ENCODE peak calls at places on chromosomes 12 and 14, in eight cellular contexts. S is neural progenitor cell; D is vagina; V is adipocyte; Z is left ventricle myocardium inferior; K is naive thymus-derived CD4-positive, alpha-beta T cell; X is aorta; F is left lung. Y is an unnamed sample. For H3K36me3, the result is how much of the 10 kb centered on the place peaks cover.

GRCh38 chr14:49892301-49892635 is 614 bp upstream of the ARF6 start:
- DNase-seq in Z (no peak), X (no peak), D (no peak), V (peak), S (no peak), K (no peak), F (no peak), Y (no peak)

GRCh38 chr14:29906256-29906885 is 21.3 kb downstream of the PRKD1 start:
- DNase-seq in X (no peak), F (peak), S (no peak), V (peak), K (no peak), D (no peak), Z (no peak), Y (no peak)

GRCh38 chr14:59337151-59337611 is 128.0 kb downstream of the GPR135 start:
- DNase-seq in F (peak), D (no peak), K (no peak), X (peak), V (peak), Z (peak), S (peak), Y (no peak)

GRCh38 chr14:23483216-23483854 is 13.8 kb downstream of the NGDN start:
- DNase-seq in Z (no peak), V (no peak), D (no peak), X (no peak), F (no peak), S (peak), K (no peak), Y (no peak)

GRCh38 chr12:95733156-95733825 is 57.3 kb downstream of the NTN4 start:
- DNase-seq in V (no peak), K (no peak), D (no peak), F (no peak), X (no peak), Z (no peak), S (no peak), Y (no peak)

GRCh38 chr14:49463146-49463545 is 123.0 kb downstream of the RPS29 start:
- DNase-seq in F (no peak), S (no peak), X (no peak), D (no peak), K (no peak), V (no peak), Z (no peak), Y (no peak)

GRCh38 chr14:21669284-21669683 is 4.3 kb downstream of the OR4E1 start:
- DNase-seq in K (no peak), X (no peak), D (no peak), S (no peak), V (no peak), F (no peak), Z (no peak), Y (no peak)

GRCh38 chr12:94110258-94110657 is 38.1 kb upstream of the PLXNC1 start:
- DNase-seq in S (no peak), V (no peak), D (no peak), Z (no peak), X (no peak), K (no peak), F (no peak), Y (no peak)

GRCh38 chr12:24596768-24597388 is 352.0 kb downstream of the BCAT1 start:
- DNase-seq in D (no peak), V (peak), X (no peak), K (no peak), Z (no peak), F (no peak), S (peak), Y (no peak)

GRCh38 chr12:30178948-30179347 is 395.2 kb upstream of the TMTC1 start:
- DNase-seq in Z (no peak), S (no peak), V (no peak), K (no peak), D (no peak), X (no peak), F (no peak), Y (no peak)

GRCh38 chr14:36701144-36701543 is 39.5 kb downstream of the PAX9 start:
- DNase-seq in K (no peak), D (no peak), S (no peak), V (no peak), Z (no peak), F (no peak), X (no peak), Y (no peak)

GRCh38 chr12:9799961-9800360 is 27.3 kb upstream of the KLRF1 start:
- DNase-seq in X (no peak), F (no peak), V (no peak), K (no peak), D (no peak), Z (no peak), S (no peak), Y (no peak)

GRCh38 chr12:55706840-55707671 is 648 bp downstream of the ITGA7 start:
- DNase-seq in F (no peak), V (peak), Z (no peak), K (no peak), D (no peak), S (peak), X (peak), Y (no peak)

GRCh38 chr14:77883479-77884238 is 83.8 kb downstream of the ADCK1 start:
- DNase-seq in Z (no peak), V (no peak), F (no peak), D (no peak), X (peak), S (no peak), K (no peak), Y (no peak)

GRCh38 chr14:89571502-89571901 is 154.5 kb upstream of the FOXN3 start:
- DNase-seq in D (no peak), X (no peak), S (no peak), V (no peak), F (no peak), Z (no peak), K (no peak), Y (no peak)

GRCh38 chr12:115584156-115584555 is 693.3 kb downstream of the MED13L start:
- DNase-seq in Z (no peak), S (no peak), K (no peak), D (no peak), X (no peak), V (no peak), F (no peak), Y (no peak)

GRCh38 chr14:29348504-29348903 is 579.1 kb downstream of the PRKD1 start:
- DNase-seq in D (no peak), V (no peak), K (no peak), Z (no peak), S (no peak), X (no peak), F (no peak), Y (no peak)

GRCh38 chr12:22981711-22982110 is 356.7 kb downstream of the ETNK1 start:
- DNase-seq in S (no peak), V (peak), Z (no peak), X (no peak), F (no peak), K (no peak), D (no peak), Y (no peak)

GRCh38 chr12:86261606-86262005 is 5.4 kb upstream of the MGAT4C start:
- DNase-seq in Z (no peak), F (no peak), X (no peak), V (no peak), D (no peak), K (no peak), S (no peak), Y (no peak)

GRCh38 chr12:86260183-86260582 is 4.0 kb upstream of the MGAT4C start:
- DNase-seq in S (no peak), F (no peak), X (no peak), K (no peak), V (no peak), D (no peak), Z (no peak), Y (no peak)

GRCh38 chr12:86261142-86261541 is 5.0 kb upstream of the MGAT4C start:
- DNase-seq in X (no peak), V (peak), D (no peak), Z (no peak), S (no peak), F (no peak), K (no peak), Y (no peak)

GRCh38 chr12:86265329-86265695 is 9.1 kb upstream of the MGAT4C start:
- DNase-seq in V (no peak), X (no peak), S (no peak), Z (no peak), K (no peak), D (no peak), F (no peak), Y (no peak)

DNA sequence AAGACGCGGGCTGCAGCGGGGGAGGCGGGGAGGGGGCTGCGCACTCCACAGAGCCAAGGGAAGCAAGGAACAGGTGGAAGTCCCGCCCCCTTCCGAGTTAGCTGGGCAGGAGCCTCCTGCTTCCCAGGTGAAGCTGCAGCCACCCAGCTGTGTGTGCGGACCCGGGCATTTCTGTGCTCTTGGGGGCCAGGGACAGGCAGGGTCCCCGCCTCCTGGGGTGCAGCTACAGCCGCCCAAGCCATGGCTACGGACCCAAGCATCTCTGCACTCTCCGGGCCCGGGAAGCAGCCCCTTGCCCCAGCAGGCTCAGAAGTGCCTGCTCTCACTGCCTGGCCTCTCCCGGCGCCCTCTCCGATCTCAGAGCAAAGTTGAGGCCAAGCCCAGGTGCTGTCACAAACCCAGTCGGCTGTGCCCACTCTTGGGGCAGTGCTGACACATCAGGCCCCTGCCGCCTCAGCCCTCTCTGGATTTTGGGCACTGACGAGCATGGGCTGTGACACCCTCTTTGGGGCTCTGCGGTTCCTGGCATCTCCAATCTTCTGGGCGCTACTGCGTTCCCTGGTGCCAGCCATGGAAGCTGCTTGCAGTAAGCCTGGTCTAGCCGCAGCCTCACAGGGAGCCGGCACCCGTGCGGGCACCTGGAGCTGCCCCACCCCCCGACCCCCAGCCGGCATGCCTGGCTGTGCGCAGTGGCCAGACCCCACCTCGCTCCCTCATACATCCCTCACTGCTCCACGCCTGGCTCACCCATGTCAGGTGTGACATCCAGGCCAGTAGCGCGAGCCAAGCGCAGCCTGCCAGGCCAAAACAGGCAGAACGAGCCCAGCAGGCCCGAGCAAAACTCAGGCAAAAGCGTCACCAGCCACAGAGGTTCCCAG is 8.5 kb upstream of the MGAT4C start:
- DNase-seq in S (peak), V (no peak), K (no peak), F (peak), D (no peak), X (peak), Z (peak), Y (no peak)
- H3K4me3 ChIP-seq in S (peak), V (no peak), K (no peak), F (peak), D (peak), X (peak), Z (peak), Y (no peak)

DNA sequence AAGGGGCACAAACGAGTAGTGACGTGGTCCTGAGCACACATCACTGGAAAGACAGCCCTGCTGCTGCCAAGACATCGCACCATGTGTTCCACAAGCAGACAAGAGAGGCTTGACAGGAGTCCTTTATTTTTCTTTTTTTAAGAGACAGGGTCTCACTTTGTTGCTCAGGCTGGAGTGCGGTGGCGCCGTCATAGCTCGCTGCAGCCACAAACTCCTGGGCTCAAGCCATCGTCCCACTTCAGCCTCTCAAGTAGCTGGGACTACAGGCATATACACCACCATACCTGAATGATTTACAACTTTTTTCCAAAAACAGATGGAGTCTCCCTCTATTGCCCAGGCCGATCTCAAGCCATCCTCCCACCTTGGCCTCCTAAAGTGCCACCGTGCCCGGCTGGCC is 205.1 kb downstream of the TSPAN9 start:
- DNase-seq in D (no peak), X (no peak), K (no peak), V (no peak), Z (no peak), F (no peak), S (no peak), Y (no peak)
- H3K36me3 ChIP-seq in D (under half), X (under half), K (under half), V (under half), Z (half or more), F (under half), S (under half), Y (under half)

DNA sequence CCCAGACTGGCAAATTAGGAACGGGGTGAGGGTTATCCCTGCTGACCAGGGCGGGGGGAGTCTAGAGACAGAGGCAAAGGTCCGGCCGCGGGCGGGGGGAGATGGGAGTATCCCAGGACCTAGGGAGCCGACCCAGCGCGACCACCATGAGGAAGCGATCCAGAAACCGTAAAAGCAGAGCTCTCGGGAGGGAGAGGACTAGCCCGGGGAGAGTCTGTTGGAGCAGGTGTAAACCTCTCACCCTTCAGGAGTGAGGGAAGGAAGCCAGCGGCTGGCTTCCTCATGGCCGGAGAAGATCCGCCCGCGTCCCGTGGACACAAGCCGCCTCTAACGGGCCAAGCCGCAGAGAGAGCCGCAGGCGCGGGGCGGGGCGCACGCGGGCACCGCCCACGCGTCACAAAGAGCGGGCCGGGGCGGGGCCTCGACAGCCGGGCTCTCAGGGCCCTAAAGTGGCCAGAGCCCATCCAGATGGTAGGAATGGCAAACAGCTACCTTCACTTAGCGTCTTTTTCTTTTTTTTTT is at the start of gene ACRBP:
- DNase-seq in F (peak), Z (peak), K (peak), D (no peak), S (peak), V (peak), X (peak), Y (peak)
- H3K4me3 ChIP-seq in F (peak), Z (peak), K (peak), D (peak), S (peak), V (peak), X (no peak), Y (peak)

GRCh38 chr12:102643871-102644551 is 163.6 kb upstream of the IGF1 start:
- DNase-seq in D (no peak), V (no peak), F (no peak), X (no peak), S (no peak), K (no peak), Z (no peak), Y (no peak)

GRCh38 chr12:102634216-102634615 is 153.9 kb upstream of the IGF1 start:
- DNase-seq in Z (no peak), F (no peak), S (no peak), D (no peak), X (no peak), V (peak), K (no peak), Y (no peak)

GRCh38 chr12:102642199-102642598 is 161.8 kb upstream of the IGF1 start:
- DNase-seq in V (peak), D (no peak), X (no peak), F (no peak), K (no peak), Z (no peak), S (no peak), Y (no peak)

DNA sequence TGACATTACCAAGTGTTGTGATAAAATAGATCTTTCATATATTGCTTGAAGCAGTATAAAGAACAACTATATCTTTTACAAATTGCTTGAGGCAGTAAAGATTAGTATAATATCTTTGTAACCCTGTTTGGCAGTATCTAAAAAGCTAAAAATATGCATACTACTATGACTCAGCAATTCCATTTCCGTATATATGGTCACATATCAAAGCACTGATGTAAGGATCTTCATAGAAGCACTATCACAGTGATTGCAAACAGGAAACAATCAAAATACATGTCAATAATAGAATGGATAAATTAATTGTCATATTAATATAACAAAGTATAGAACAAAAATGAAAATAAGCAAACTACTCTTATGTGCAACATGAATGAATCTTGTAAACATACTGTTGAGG is 158.4 kb upstream of the IGF1 start:
- DNase-seq in K (no peak), S (no peak), F (no peak), D (no peak), Z (no peak), V (peak), X (no peak), Y (no peak)
- H3K36me3 ChIP-seq in K (under half), S (under half), F (under half), D (under half), Z (under half), V (under half), X (under half), Y (under half)

DNA sequence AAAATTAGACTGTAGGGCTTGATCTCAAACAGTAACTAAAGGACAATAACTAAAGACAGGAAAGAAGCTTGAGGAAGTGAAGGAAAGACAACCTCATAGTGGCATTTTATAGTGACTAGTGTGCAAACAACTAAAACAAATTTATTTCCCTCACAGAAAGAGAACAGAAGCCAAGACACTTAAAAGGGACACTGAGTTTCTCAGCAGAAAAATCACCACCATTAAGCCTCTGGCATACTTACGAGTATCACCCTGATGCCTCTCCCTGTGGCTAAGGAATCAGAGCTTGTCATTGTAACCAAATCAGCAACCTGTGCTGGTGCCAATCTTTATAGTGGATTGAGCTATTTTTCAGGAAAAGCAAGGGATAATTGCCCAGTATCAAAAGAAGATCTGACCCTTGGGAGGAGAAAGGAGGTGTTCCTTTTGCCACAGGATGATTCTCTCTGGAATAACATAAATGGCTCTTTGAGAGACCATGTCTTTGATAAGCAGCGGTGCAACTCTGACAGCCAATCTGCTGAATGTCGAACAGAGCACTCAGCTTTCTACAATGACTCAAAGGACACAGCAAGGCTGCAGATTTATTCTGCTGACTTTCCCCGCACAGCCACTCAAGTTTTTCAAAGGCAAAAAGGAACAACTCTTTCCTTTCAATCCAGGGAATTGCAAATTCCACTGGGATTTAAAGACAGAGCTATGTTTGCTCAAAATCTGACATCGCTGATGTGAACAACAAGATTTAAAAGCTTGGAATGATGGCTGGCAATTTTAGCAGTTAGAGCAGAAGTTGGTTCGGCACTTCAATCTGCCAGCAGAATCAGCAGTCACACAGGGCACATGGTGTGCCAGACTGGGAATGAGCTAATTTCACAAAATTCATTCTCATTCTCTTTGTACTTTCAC is 34.6 kb downstream of the ATF7 start:
- DNase-seq in Z (no peak), K (no peak), X (no peak), V (no peak), D (no peak), F (no peak), S (peak), Y (no peak)
- H3K4me3 ChIP-seq in Z (peak), K (no peak), X (peak), V (peak), D (no peak), F (no peak), S (no peak), Y (no peak)

DNA sequence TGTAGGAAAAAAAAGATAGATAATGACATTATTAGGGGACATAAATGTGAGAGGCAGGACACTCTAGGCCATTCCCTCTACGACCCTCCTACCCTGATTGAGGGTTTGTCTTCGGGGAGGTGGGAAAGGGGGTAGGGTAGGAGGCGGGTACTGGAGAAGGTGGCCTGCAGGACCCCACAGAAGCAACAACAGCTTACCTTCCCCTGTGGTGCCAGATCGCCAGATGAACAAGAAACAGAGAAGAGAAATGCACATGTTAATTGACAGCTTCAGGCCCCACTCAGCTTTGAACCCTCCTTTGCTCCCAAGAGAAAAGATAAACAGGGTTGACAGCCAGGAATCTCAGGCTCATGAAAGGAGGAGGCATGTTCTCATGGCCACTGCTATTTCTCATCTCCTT is 4.8 kb downstream of the PHB2 start:
- DNase-seq in F (no peak), Z (no peak), X (no peak), S (no peak), V (no peak), D (no peak), K (no peak), Y (no peak)
- H3K36me3 ChIP-seq in F (under half), Z (under half), X (under half), S (under half), V (under half), D (under half), K (under half), Y (under half)

GRCh38 chr12:132145334-132145733 is 1.1 kb downstream of the NOC4L start:
- DNase-seq in D (no peak), S (no peak), K (no peak), V (no peak), F (no peak), Z (no peak), X (peak), Y (no peak)
- H3K4me3 ChIP-seq in D (peak), S (peak), K (peak), V (peak), F (peak), Z (peak), X (peak), Y (peak)

Y was measured in GM06990.